ENCODE peak calls at places on chromosome 17, in four cellular contexts. R is H1, B is stomach, T is transverse colon. U is an unnamed sample.

GRCh38 chr17:69575346-69575761 is 160.9 kb downstream of the MAP2K6 start:
- DNase-seq in R (no peak), B (no peak), T (no peak), U (no peak)

GRCh38 chr17:28726912-28727726 is 1.1 kb upstream of the TLCD1 start:
- DNase-seq in R (peak; percentile 98), B (peak; percentile 96), T (peak; percentile 96), U (peak; percentile 96)

GRCh38 chr17:4332296-4332970 is 34.0 kb downstream of the UBE2G1 start:
- DNase-seq in R (no peak), B (no peak), T (no peak), U (no peak)

GRCh38 chr17:16551878-16552636 is 16.9 kb downstream of the ZNF287 start:
- DNase-seq in R (no peak), B (no peak), T (no peak), U (no peak)

GRCh38 chr17:79707931-79708891 is 22.5 kb upstream of the ENPP7 start:
- DNase-seq in R (peak; percentile 92), B (peak; percentile 56), T (peak; percentile 54), U (no peak)

GRCh38 chr17:41402161-41402560 is 4.8 kb upstream of the KRT31 start:
- DNase-seq in R (no peak), B (no peak), T (no peak), U (peak; percentile 62)

GRCh38 chr17:31561469-31562412 is 170.3 kb downstream of the RAB11FIP4 start:
- DNase-seq in R (no peak), B (no peak), T (no peak), U (no peak)

GRCh38 chr17:39156491-39156890 is 5.1 kb upstream of the PLXDC1 start:
- DNase-seq in R (no peak), B (no peak), T (no peak), U (no peak)

GRCh38 chr17:80389011-80389995 is 25.7 kb upstream of the ENDOV start:
- DNase-seq in R (no peak), B (no peak), T (no peak), U (no peak)

GRCh38 chr17:61460796-61461585 is 8.8 kb downstream of the TBX4 start:
- DNase-seq in R (peak; percentile 33), B (no peak), T (no peak), U (no peak)

GRCh38 chr17:57876023-57876865 is 26.4 kb upstream of the MRPS23 start:
- DNase-seq in R (no peak), B (no peak), T (no peak), U (no peak)

GRCh38 chr17:57527437-57528083 is 217.5 kb downstream of the CCDC182 start:
- DNase-seq in R (no peak), B (no peak), T (no peak), U (no peak)

GRCh38 chr17:83199500-83200201 is 120.2 kb downstream of the METRNL start:
- DNase-seq in R (no peak), B (peak; percentile 51), T (peak; percentile 60), U (peak; percentile 43)
- TF ChIP-seq POLR2AphosphoS5 in R (no peak), B (no peak), T (no peak), U (no peak)

DNA sequence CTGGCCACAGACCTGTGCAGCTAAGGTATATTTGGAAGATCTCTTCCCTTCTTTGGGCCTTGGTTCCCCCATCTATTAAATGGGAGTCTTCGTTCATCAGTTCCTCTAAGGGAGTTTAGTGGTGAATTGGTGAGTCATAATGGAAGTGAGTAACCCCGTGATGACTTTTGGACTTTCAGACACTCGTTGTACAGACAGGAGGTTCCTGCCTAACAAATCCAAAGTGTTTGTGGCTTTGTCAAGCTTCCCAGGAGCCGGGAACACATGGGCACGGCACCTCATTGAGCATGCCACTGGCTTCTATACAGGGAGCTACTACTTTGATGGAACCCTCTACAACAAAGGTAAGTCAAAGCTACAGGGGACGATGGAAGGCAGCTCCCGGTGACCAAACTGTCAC is 40.4 kb downstream of the WSCD1 start:
- DNase-seq in R (no peak), B (no peak), T (peak; percentile 52), U (no peak)
- H3K4me3 ChIP-seq in R (no peak overlapping the region), B (no peak overlapping the region), T (no peak overlapping the region), U (no peak overlapping the region)

GRCh38 chr17:7261377-7262191 is 694 bp downstream of the CLDN7 start:
- DNase-seq in R (peak; percentile 60), B (no peak), T (no peak), U (no peak)

GRCh38 chr17:7260151-7260550 is 2.1 kb downstream of the CLDN7 start:
- DNase-seq in R (no peak), B (no peak), T (peak; percentile 37), U (no peak)

GRCh38 chr17:7259555-7259889 is 2.8 kb downstream of the CLDN7 start:
- DNase-seq in R (no peak), B (no peak), T (peak; percentile 42), U (no peak)

GRCh38 chr17:7262192-7263070 is at the start of gene CLDN7:
- DNase-seq in R (peak; percentile 94), B (peak; percentile 52), T (peak; percentile 94), U (peak; percentile 93)

DNA sequence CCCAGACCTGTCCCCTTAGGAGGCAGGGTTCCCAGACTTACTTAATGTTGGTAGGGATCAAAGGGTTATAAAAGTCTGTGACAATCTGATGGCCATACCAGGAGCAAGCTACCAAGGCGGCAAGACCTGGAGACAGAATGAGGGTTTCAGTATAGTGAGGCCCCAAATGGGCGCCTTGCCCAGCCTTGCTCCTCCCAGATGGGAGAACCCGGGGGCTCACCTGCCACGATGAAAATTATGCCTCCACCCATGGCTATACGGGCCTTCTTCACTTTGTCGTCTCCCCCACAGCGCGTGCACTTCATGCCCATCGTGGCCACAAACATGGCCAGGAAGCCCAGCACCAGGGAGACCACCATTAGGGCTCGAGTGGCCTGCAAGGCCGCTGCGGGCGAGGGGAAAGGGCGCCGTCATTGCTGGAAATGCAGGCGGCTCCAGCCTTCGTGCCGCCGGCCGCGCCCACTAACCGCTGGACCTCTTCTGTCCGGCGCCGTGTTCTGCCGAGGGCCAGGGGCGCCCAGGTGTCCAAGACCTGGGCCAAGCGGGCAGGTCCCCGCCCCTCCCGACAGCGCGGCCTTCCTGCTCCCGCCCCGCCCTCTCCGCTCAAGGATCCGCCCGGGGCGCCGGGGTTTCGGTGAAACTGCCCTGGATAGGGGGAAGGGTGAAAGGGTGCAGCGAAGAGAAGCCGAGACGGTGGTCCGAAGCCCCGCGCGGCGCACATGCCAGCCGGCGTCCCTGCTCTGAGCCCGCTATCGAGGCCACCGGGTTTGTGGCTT is 1.5 kb downstream of the CLDN7 start:
- DNase-seq in R (peak; percentile 86), B (peak; percentile 47), T (peak; percentile 84), U (peak; percentile 86)
- TF ChIP-seq POLR2AphosphoS5 in R (peak; percentile 81), B (no peak), T (peak; percentile 89), U (peak; percentile 41)

DNA sequence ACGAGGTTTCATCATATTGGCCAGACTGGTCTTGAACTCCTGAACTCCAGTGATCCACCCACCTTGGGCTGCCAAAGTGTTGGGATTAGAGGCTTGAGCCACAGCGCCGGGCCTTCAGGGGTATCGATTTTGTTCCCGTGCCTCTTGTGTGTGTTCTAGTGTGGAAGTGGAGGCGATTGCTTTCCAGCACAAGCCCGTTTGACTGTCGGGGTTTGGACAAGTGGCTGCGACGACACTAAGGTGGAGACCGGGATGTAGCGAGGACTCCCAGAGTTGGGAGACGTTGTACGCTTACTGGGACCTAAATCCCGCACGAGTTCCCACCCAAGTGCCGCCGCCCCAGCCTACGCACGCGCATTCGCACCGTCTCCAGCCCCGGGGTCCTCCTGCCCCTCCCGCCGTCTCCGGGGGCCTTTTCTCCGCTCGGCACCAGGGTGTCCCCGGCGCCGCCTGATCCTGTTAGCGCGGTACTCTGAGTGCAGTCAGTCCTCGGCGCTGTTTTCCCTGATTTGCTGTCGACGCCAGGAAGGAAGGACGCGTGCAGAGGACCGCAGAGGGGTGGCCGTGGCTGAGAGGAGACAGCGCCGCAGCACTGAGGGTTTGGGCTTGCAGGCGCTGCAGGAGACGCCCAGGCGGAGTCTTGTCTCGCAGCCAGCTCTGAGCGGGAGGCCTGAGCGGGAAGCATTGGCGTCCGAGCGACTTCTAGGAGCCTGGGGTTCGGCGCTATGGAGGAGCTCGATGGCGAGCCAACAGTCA is at the start of gene NUP85:
- DNase-seq in R (peak; percentile 96), B (peak; percentile 92), T (peak; percentile 95), U (peak; percentile 85)
- H3K4me3 ChIP-seq in R (peak within 1 kb of the TSS; percentile 76), B (peak within 1 kb of the TSS; percentile 88), T (peak within 1 kb of the TSS; percentile 87), U (peak within 1 kb of the TSS; percentile 78)

GRCh38 chr17:76081295-76082210 is 2.6 kb downstream of the ZACN start:
- DNase-seq in R (peak; percentile 54), B (no peak), T (no peak), U (no peak)
- TF ChIP-seq POLR2AphosphoS5 in R (peak; percentile 15), B (no peak), T (no peak), U (no peak)

GRCh38 chr17:45431531-45432404 is 902 bp downstream of the ARHGAP27 start:
- DNase-seq in R (peak; percentile 95), B (peak; percentile 85), T (peak; percentile 96), U (peak; percentile 84)

GRCh38 chr17:45428954-45429337 is 3.7 kb downstream of the ARHGAP27 start:
- DNase-seq in R (no peak), B (no peak), T (no peak), U (no peak)

GRCh38 chr17:45430738-45431530 is 1.7 kb downstream of the ARHGAP27 start:
- DNase-seq in R (peak; percentile 77), B (peak; percentile 84), T (peak; percentile 88), U (peak; percentile 74)

GRCh38 chr17:45429338-45430005 is 3.2 kb downstream of the ARHGAP27 start:
- DNase-seq in R (peak; percentile 77), B (peak; percentile 64), T (no peak), U (no peak)

GRCh38 chr17:45430006-45430737 is 2.5 kb downstream of the ARHGAP27 start:
- DNase-seq in R (no peak), B (no peak), T (no peak), U (no peak)
- H3K4me3 ChIP-seq in R (peak overlapping the region; percentile 54), B (peak overlapping the region; percentile 56), T (peak overlapping the region; percentile 54), U (peak overlapping the region; percentile 54)

GRCh38 chr17:68457539-68458259 is 403 bp upstream of the WIPI1 start:
- DNase-seq in R (peak; percentile 98), B (peak; percentile 100), T (peak; percentile 99), U (peak; percentile 99)
- TF ChIP-seq POLR2AphosphoS5 in R (peak; percentile 38), B (peak; percentile 92), T (peak; percentile 93), U (peak; percentile 67)

GRCh38 chr17:64781013-64781392 is 118.9 kb upstream of the SMURF2 start:
- DNase-seq in R (peak; percentile 71), B (no peak), T (no peak), U (no peak)

GRCh38 chr17:64783556-64784352 is 121.6 kb upstream of the SMURF2 start:
- DNase-seq in R (no peak), B (no peak), T (no peak), U (no peak)

GRCh38 chr17:64780096-64781012 is 118.2 kb upstream of the SMURF2 start:
- DNase-seq in R (peak; percentile 87), B (peak; percentile 73), T (peak; percentile 91), U (peak; percentile 84)

GRCh38 chr17:64781394-64781793 is 119.3 kb upstream of the SMURF2 start:
- DNase-seq in R (peak; percentile 73), B (peak; percentile 67), T (peak; percentile 75), U (peak; percentile 73)

DNA sequence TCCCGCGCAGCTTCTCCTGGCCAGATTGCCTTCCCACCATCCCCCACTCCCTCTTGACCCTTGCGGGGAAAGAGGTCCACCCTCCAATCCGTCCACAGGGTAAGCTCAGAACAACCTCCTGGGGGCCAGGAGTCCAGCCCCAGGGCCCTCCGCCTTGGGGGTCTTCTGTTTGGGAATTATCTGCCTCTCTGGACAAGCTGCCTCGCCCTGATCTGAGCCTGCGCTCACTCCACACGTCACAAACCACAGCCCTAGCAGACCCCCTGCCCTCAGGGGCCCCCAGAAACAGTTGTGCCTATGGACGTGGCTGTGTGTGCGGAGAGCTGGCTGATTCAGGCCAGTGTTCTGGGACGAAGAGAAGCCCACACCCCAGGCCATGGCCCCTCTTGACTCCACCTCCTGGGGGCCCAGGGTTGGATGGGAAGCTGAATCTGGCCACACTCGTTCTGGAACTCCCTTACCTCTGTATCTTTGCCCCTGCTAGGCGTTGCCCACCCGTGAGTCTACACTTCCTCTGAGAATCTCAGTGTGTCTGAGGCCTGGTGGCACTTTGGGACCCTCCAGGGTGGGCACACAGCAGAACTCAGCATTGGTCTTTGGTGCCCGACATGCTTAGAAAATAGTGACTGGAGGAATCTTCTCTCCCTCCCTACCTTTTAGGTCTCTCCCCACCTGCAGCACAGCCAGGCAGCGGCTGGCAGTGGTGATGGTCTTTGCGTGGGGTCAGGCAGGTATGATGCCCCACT is 119.9 kb upstream of the SMURF2 start:
- DNase-seq in R (peak; percentile 54), B (no peak), T (no peak), U (no peak)
- H3K4me3 ChIP-seq in R (peak overlapping the region; percentile 47), B (peak overlapping the region; percentile 41), T (no peak overlapping the region), U (peak overlapping the region; percentile 47)

U was measured in breast epithelium.